ENCODE peak calls at places on chromosomes 6 and 20, in nine cellular contexts. L is RPMI7951; A is thoracic aorta; H is activated CD4-positive, alpha-beta T cell treated with anti-CD3 and anti-CD28 coated beads for 24 hours; V is Right ventricle myocardium superior; C is RWPE1; I is stimulated activated CD4-positive, alpha-beta T cell treated with anti-CD3 and anti-CD28 coated beads, Interleukin-1b, Interleukin-23, amount 100 ng/mL, for 1 hour; F is cardiac muscle cell; X is AG08396. W is an unnamed sample.

GRCh38 chr6:10719386-10720228 is 3.3 kb upstream of the TMEM14C start:
- DNase-seq in L (no peak), A (no peak), H (no peak), V (peak), C (no peak), I (no peak), F (no peak), X (no peak), W (no peak)

GRCh38 chr20:18005170-18005989 is 36.6 kb downstream of the MGME1 start:
- DNase-seq in L (peak), A (no peak), H (no peak), V (no peak), C (peak), I (no peak), F (no peak), X (no peak), W (no peak)

GRCh38 chr20:3747471-3747870 is 15.0 kb downstream of the HSPA12B start:
- DNase-seq in L (no peak), A (no peak), H (no peak), V (no peak), C (no peak), I (no peak), F (no peak), X (no peak), W (no peak)

GRCh38 chr6:30101939-30102700 is 10.8 kb downstream of the TRIM31 start:
- DNase-seq in L (peak), A (peak), H (peak), V (peak), C (peak), I (peak), F (peak), X (peak), W (peak)

GRCh38 chr6:130783416-130784107 is 43.6 kb upstream of the SMLR1 start:
- DNase-seq in L (no peak), A (no peak), H (no peak), V (no peak), C (no peak), I (no peak), F (no peak), X (no peak), W (no peak)

GRCh38 chr6:170040115-170040500 is 250.8 kb downstream of the DLL1 start:
- DNase-seq in L (no peak), A (no peak), H (no peak), V (peak), C (no peak), I (no peak), F (no peak), X (no peak), W (no peak)

GRCh38 chr20:35768731-35769664 is 2.8 kb upstream of the PHF20 start:
- DNase-seq in L (peak), A (peak), H (no peak), V (peak), C (peak), I (no peak), F (peak), X (peak), W (peak)

GRCh38 chr6:163415620-163416379 is 1.3 kb downstream of the QKI start:
- DNase-seq in L (peak), A (no peak), H (no peak), V (peak), C (peak), I (no peak), F (peak), X (peak), W (no peak)

GRCh38 chr6:16103708-16104107 is 25.2 kb upstream of the MYLIP start:
- DNase-seq in L (peak), A (no peak), H (no peak), V (no peak), C (no peak), I (no peak), F (no peak), X (no peak), W (no peak)

GRCh38 chr20:63947638-63948456 is 8.4 kb downstream of the UCKL1 start:
- DNase-seq in L (no peak), A (no peak), H (no peak), V (no peak), C (no peak), I (no peak), F (no peak), X (no peak), W (no peak)

GRCh38 chr20:24289737-24290481 is 179.5 kb upstream of the SYNDIG1 start:
- DNase-seq in L (peak), A (no peak), H (no peak), V (no peak), C (no peak), I (no peak), F (no peak), X (no peak), W (no peak)

GRCh38 chr20:37142708-37143107 is 36.4 kb upstream of the RPN2 start:
- DNase-seq in L (no peak), A (no peak), H (no peak), V (no peak), C (no peak), I (no peak), F (no peak), X (no peak), W (no peak)

GRCh38 chr20:45959956-45960630 is 11.9 kb downstream of the ZNF335 start:
- DNase-seq in L (no peak), A (no peak), H (no peak), V (peak), C (no peak), I (no peak), F (no peak), X (no peak), W (no peak)